ENCODE peak calls at places on chromosomes 6 and 20, in eight cellular contexts. K, Y, A, F, O, N, Q and P are unnamed samples.

GRCh38 chr6:55448446-55448845 is 121.2 kb downstream of the GFRAL start:
- DNase-seq in F (no peak), N (no peak), Y (no peak), Q (no peak), O (peak), A (no peak), K (no peak), P (no peak)

GRCh38 chr20:50192364-50193168 is 1.9 kb downstream of the CEBPB start:
- DNase-seq in O (peak), Y (peak), K (peak), N (peak), F (peak), A (peak), Q (peak), P (peak)

GRCh38 chr6:88238065-88238464 is 71.9 kb upstream of the CNR1 start:
- DNase-seq in K (no peak), O (peak), F (no peak), Y (no peak), Q (no peak), A (no peak), N (no peak), P (peak)

GRCh38 chr6:128713461-128713860 is 169.5 kb upstream of the LAMA2 start:
- DNase-seq in Q (no peak), Y (no peak), K (no peak), A (no peak), F (no peak), N (peak), O (peak), P (no peak)

GRCh38 chr6:13614126-13614925 is 809 bp upstream of the NOL7 start:
- DNase-seq in F (no peak), Q (peak), Y (no peak), A (no peak), N (no peak), K (peak), O (peak), P (no peak)

GRCh38 chr6:33812669-33813068 is 8.9 kb upstream of the MLN start:
- DNase-seq in Y (peak), Q (no peak), F (peak), O (peak), N (no peak), K (peak), A (no peak), P (no peak)

GRCh38 chr6:122832515-122833228 is 43.6 kb downstream of the SMPDL3A start:
- DNase-seq in K (peak), Q (no peak), N (no peak), O (no peak), F (no peak), A (no peak), Y (no peak), P (no peak)

GRCh38 chr6:39049575-39050283 is 1.1 kb downstream of the GLP1R start:
- DNase-seq in Y (no peak), Q (no peak), O (no peak), K (no peak), A (no peak), F (no peak), N (no peak), P (no peak)

GRCh38 chr20:37310951-37311350 is 21.5 kb downstream of the MANBAL start:
- DNase-seq in Y (no peak), F (no peak), K (no peak), O (no peak), N (no peak), A (no peak), Q (no peak), P (no peak)